ENCODE peak calls at places on chromosome 9, in four cellular contexts. One of them, this sample, is unnamed.

GRCh38 chr9:70406446-70406862 is 8.0 kb downstream of the KLF9 start:
- DNase-seq in neuronal stem cell: no peak
- DNase-seq in lower leg skin: no peak
- DNase-seq in lung: no peak
- DNase-seq in this sample: no peak

GRCh38 chr9:101446732-101447131 is 11.2 kb upstream of the ALDOB start:
- DNase-seq in neuronal stem cell: no peak
- DNase-seq in lung: no peak
- DNase-seq in lower leg skin: no peak
- DNase-seq in this sample: no peak

GRCh38 chr9:136409557-136410455 is 608 bp downstream of the ENTR1 start:
- DNase-seq in lung: no peak
- DNase-seq in neuronal stem cell: no peak
- DNase-seq in lower leg skin: peak
- DNase-seq in this sample: peak

GRCh38 chr9:12604154-12604825 is 88.9 kb upstream of the TYRP1 start:
- DNase-seq in lung: no peak
- DNase-seq in lower leg skin: no peak
- DNase-seq in neuronal stem cell: no peak
- DNase-seq in this sample: no peak

GRCh38 chr9:90261698-90262097 is 380.9 kb downstream of the DIRAS2 start:
- DNase-seq in lower leg skin: no peak
- DNase-seq in lung: no peak
- DNase-seq in neuronal stem cell: no peak
- DNase-seq in this sample: no peak

GRCh38 chr9:95924955-95925354 is 49.5 kb downstream of the ERCC6L2 start:
- DNase-seq in lower leg skin: no peak
- DNase-seq in neuronal stem cell: no peak
- DNase-seq in lung: no peak
- DNase-seq in this sample: no peak

GRCh38 chr9:78714591-78714990 is 417.7 kb downstream of the PSAT1 start:
- DNase-seq in lung: no peak
- DNase-seq in neuronal stem cell: no peak
- DNase-seq in lower leg skin: no peak
- DNase-seq in this sample: no peak

GRCh38 chr9:19284729-19285128 is 54.2 kb downstream of the DENND4C start:
- DNase-seq in lung: no peak
- DNase-seq in neuronal stem cell: no peak
- DNase-seq in lower leg skin: no peak
- DNase-seq in this sample: no peak

GRCh38 chr9:134476942-134477335 is 150.7 kb downstream of the RXRA start:
- DNase-seq in neuronal stem cell: no peak
- DNase-seq in lung: no peak
- DNase-seq in lower leg skin: no peak
- DNase-seq in this sample: no peak

GRCh38 chr9:112751059-112751795 is 667 bp downstream of the SNX30 start:
- DNase-seq in lung: peak
- DNase-seq in lower leg skin: peak
- DNase-seq in neuronal stem cell: peak
- DNase-seq in this sample: peak

GRCh38 chr9:78296208-78296892 is 575 bp upstream of the PSAT1 start:
- DNase-seq in lower leg skin: no peak
- DNase-seq in lung: peak
- DNase-seq in neuronal stem cell: peak
- DNase-seq in this sample: peak

DNA sequence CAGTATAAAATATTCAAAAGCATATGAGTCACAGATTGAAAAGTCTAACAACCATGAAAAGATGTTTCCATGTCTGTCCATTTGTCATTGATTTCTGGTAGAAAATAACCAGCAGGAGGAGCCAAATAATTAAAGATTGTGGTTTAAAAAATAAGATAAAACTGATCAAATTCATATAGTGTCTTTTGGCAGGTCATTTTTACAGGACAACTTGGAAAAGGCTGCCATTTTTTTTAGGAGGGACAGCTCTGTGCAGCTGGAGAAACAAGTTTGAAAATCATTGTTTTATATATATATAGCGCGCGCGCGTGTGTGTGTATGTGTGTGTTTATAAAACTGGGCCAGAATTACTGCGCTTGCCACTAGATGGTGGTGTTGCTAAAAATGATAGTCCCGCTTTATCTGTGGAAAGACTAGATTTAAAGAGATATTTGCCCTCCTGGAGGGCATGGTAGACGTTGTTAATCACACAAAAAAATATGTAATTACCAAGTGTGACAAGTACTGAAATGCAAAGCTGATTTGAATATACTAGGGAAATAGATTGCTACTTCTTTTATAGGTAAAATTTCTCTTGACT is 1.3 kb upstream of the TRMO start:
- DNase-seq in lung: peak
- DNase-seq in lower leg skin: peak
- DNase-seq in neuronal stem cell: peak
- DNase-seq in this sample: peak
- H3K4me3 ChIP-seq in lung: no peak
- H3K4me3 ChIP-seq in lower leg skin: no peak
- H3K4me3 ChIP-seq in neuronal stem cell: no peak
- H3K4me3 ChIP-seq in this sample: no peak

GRCh38 chr9:36486454-36486932 is 86.2 kb upstream of the MELK start:
- DNase-seq in neuronal stem cell: peak
- DNase-seq in lower leg skin: no peak
- DNase-seq in lung: no peak
- DNase-seq in this sample: no peak
- H3K4me3 ChIP-seq in neuronal stem cell: peak
- H3K4me3 ChIP-seq in lower leg skin: peak
- H3K4me3 ChIP-seq in lung: peak
- H3K4me3 ChIP-seq in this sample: peak

GRCh38 chr9:121286688-121286972 is 18.7 kb downstream of the GSN start:
- DNase-seq in neuronal stem cell: no peak
- DNase-seq in lower leg skin: no peak
- DNase-seq in lung: no peak
- DNase-seq in this sample: no peak
- H3K4me3 ChIP-seq in neuronal stem cell: no peak
- H3K4me3 ChIP-seq in lower leg skin: no peak
- H3K4me3 ChIP-seq in lung: no peak
- H3K4me3 ChIP-seq in this sample: no peak

GRCh38 chr9:4982720-4983482 is 2.2 kb upstream of the JAK2 start:
- DNase-seq in neuronal stem cell: no peak
- DNase-seq in lung: no peak
- DNase-seq in lower leg skin: no peak
- DNase-seq in this sample: no peak
- H3K4me3 ChIP-seq in neuronal stem cell: no peak
- H3K4me3 ChIP-seq in lung: no peak
- H3K4me3 ChIP-seq in lower leg skin: no peak
- H3K4me3 ChIP-seq in this sample: no peak

DNA sequence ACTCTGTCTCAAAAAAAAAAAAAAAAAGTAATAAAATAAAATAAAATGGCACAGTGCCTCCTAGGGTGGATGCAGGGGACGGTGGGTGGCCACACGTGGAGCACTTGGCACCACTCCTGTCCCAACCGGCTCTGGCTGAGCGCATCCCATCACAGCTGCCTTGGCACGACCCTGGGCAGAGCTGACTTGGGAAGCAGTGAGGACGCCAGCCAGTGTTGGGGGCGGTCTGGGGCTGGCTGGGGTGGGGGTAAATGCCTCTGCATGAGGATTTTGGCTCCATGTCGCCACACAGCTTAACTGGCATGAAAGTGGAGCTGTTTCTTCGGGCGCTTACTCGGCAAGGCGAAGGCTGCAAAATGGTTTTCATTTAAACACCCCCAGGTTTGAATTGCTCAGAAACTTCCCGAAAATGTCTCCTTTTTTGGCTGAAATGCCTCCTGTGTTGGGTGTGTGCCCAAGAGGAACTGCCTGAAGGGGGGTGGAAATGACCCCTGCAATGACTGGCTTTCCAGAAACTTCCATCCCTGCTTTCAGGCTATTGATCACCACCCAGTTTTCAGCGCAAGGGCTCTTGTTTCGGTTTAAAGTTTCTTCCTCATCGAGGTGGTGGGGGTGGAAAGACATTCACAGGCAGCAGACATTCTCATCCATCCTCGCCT is 38.3 kb downstream of the PTGES start:
- DNase-seq in lung: no peak
- DNase-seq in neuronal stem cell: no peak
- DNase-seq in lower leg skin: no peak
- DNase-seq in this sample: no peak
- H3K4me3 ChIP-seq in lung: no peak
- H3K4me3 ChIP-seq in neuronal stem cell: no peak
- H3K4me3 ChIP-seq in lower leg skin: no peak
- H3K4me3 ChIP-seq in this sample: no peak

GRCh38 chr9:35729101-35729500 is 2.9 kb downstream of the TLN1 start:
- DNase-seq in lung: no peak
- DNase-seq in neuronal stem cell: no peak
- DNase-seq in lower leg skin: no peak
- DNase-seq in this sample: no peak
- H3K4me3 ChIP-seq in lung: peak
- H3K4me3 ChIP-seq in neuronal stem cell: no peak
- H3K4me3 ChIP-seq in lower leg skin: no peak
- H3K4me3 ChIP-seq in this sample: no peak

DNA sequence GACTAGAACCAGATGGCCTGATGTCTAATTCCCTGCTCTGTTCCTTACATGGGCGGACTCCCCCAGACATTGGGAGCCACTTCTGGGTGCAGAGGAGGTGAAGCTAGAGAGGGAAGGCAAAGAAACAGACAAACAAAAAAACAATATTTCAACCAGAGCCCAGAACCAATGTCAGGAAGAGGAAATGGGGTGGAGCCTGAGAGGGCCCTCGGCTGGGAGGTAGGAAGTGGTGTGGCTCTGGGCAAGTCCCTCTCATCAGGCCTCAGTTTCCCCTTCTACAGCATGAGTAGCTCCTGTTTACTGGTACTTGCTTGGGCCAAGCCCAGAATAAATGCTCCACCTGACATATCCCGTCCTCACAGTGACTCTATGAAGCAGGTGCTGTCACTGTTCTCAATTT is 11.1 kb downstream of the SH2D3C start:
- DNase-seq in neuronal stem cell: no peak
- DNase-seq in lung: no peak
- DNase-seq in lower leg skin: no peak
- DNase-seq in this sample: no peak
- H3K4me3 ChIP-seq in neuronal stem cell: no peak
- H3K4me3 ChIP-seq in lung: no peak
- H3K4me3 ChIP-seq in lower leg skin: no peak
- H3K4me3 ChIP-seq in this sample: no peak

DNA sequence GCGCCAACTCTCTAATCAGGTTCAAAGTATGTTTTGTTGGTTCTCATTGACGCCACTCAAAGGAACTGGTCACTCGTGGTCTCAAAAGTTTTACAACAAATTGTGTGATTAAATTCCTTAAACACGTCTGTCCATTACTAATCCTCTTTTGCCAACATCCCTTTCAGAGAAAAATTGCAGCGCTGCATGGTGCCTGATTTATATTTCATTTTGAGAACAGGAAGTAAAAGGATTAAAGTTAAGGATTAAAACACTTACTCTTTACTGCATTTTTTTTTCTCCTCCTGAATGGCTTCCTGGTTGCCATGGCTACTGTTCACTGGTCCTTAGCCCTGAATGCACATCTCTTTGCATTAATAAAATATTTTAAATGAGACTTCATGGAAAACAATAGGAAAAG is 383.4 kb downstream of the GLIS3 start:
- DNase-seq in neuronal stem cell: no peak
- DNase-seq in lung: no peak
- DNase-seq in lower leg skin: no peak
- DNase-seq in this sample: no peak
- H3K4me3 ChIP-seq in neuronal stem cell: no peak
- H3K4me3 ChIP-seq in lung: no peak
- H3K4me3 ChIP-seq in lower leg skin: no peak
- H3K4me3 ChIP-seq in this sample: no peak

GRCh38 chr9:110125207-110125751 is 82.7 kb downstream of the C9orf152 start:
- DNase-seq in lung: peak
- DNase-seq in lower leg skin: peak
- DNase-seq in neuronal stem cell: peak
- DNase-seq in this sample: peak

GRCh38 chr9:110125763-110126351 is 82.1 kb downstream of the C9orf152 start:
- DNase-seq in lung: no peak
- DNase-seq in neuronal stem cell: no peak
- DNase-seq in lower leg skin: no peak
- DNase-seq in this sample: no peak

GRCh38 chr9:110128664-110129329 is 79.2 kb downstream of the C9orf152 start:
- DNase-seq in lung: no peak
- DNase-seq in lower leg skin: no peak
- DNase-seq in neuronal stem cell: no peak
- DNase-seq in this sample: no peak

GRCh38 chr9:110126986-110127864 is 80.7 kb downstream of the C9orf152 start:
- DNase-seq in lung: peak
- DNase-seq in lower leg skin: no peak
- DNase-seq in neuronal stem cell: no peak
- DNase-seq in this sample: peak

GRCh38 chr9:110126457-110126856 is 81.5 kb downstream of the C9orf152 start:
- DNase-seq in lower leg skin: no peak
- DNase-seq in lung: no peak
- DNase-seq in neuronal stem cell: no peak
- DNase-seq in this sample: no peak
- H3K4me3 ChIP-seq in lower leg skin: no peak
- H3K4me3 ChIP-seq in lung: no peak
- H3K4me3 ChIP-seq in neuronal stem cell: no peak
- H3K4me3 ChIP-seq in this sample: no peak